ENCODE peak calls at places on chromosomes 2 and 18, in seven cellular contexts. W is mesothelial cell of epicardium, U is PC-3, N is body of pancreas, T is neural crest cell, G is astrocyte of the spinal cord, R is choroid plexus epithelial cell. D is an unnamed sample.

GRCh38 chr2:43425659-43426058 is 170.2 kb downstream of the THADA start:
- DNase-seq in W (no peak), U (no peak), N (no peak), T (no peak), G (no peak), R (no peak), D (no peak)

GRCh38 chr2:237447496-237447895 is 33.5 kb upstream of the COL6A3 start:
- DNase-seq in W (no peak), U (no peak), N (no peak), T (no peak), G (no peak), R (no peak), D (no peak)

GRCh38 chr2:233901884-233902283 is 15.3 kb upstream of the TRPM8 start:
- DNase-seq in W (no peak), U (no peak), N (no peak), T (no peak), G (no peak), R (no peak), D (no peak)

GRCh38 chr2:124380350-124380749 is 355.3 kb downstream of the CNTNAP5 start:
- DNase-seq in W (no peak), U (no peak), N (no peak), T (no peak), G (no peak), R (no peak), D (no peak)

GRCh38 chr18:68121308-68121707 is 593.6 kb downstream of the TMX3 start:
- DNase-seq in W (no peak), U (peak; percentile 79), N (no peak), T (no peak), G (no peak), R (no peak), D (no peak)

GRCh38 chr2:75488157-75488556 is 72.6 kb downstream of the EVA1A start:
- DNase-seq in W (no peak), U (no peak), N (no peak), T (no peak), G (no peak), R (no peak), D (no peak)

GRCh38 chr18:22230403-22231042 is 61.1 kb downstream of the GATA6 start:
- DNase-seq in W (no peak), U (peak; percentile 30), N (no peak), T (no peak), G (peak; percentile 84), R (peak; percentile 80), D (no peak)

GRCh38 chr2:164657129-164657528 is 35.8 kb upstream of the GRB14 start:
- DNase-seq in W (no peak), U (peak; percentile 61), N (no peak), T (no peak), G (peak; percentile 81), R (peak; percentile 51), D (no peak)

GRCh38 chr2:168929031-168929430 is 27.9 kb downstream of the G6PC2 start:
- DNase-seq in W (no peak), U (no peak), N (no peak), T (no peak), G (no peak), R (peak; percentile 27), D (no peak)

GRCh38 chr2:9235388-9236344 is 29.1 kb downstream of the ASAP2 start:
- DNase-seq in W (peak; percentile 58), U (no peak), N (no peak), T (no peak), G (peak; percentile 78), R (peak; percentile 67), D (no peak)

GRCh38 chr2:138504546-138505239 is 3.1 kb downstream of the SPOPL start:
- DNase-seq in W (no peak), U (no peak), N (no peak), T (no peak), G (no peak), R (no peak), D (no peak)

GRCh38 chr2:127558911-127559310 is 23.4 kb downstream of the MYO7B start:
- DNase-seq in W (no peak), U (no peak), N (no peak), T (no peak), G (no peak), R (no peak), D (no peak)

GRCh38 chr18:74921057-74921820 is 287.7 kb downstream of the PTGR3 start:
- DNase-seq in W (no peak), U (no peak), N (no peak), T (no peak), G (no peak), R (no peak), D (no peak)

GRCh38 chr2:61469424-61470121 is 1.3 kb downstream of the USP34 start:
- DNase-seq in W (no peak), U (peak; percentile 18), N (no peak), T (no peak), G (peak; percentile 55), R (peak; percentile 40), D (no peak)

GRCh38 chr18:644395-645004 is 13.0 kb upstream of the TYMS start:
- DNase-seq in W (no peak), U (peak; percentile 54), N (no peak), T (no peak), G (no peak), R (no peak), D (no peak)
- TF ChIP-seq CTCF in W (no peak), U (no peak), N (no peak), T (no peak), G (no peak), R (no peak), D (peak; percentile 19)

DNA sequence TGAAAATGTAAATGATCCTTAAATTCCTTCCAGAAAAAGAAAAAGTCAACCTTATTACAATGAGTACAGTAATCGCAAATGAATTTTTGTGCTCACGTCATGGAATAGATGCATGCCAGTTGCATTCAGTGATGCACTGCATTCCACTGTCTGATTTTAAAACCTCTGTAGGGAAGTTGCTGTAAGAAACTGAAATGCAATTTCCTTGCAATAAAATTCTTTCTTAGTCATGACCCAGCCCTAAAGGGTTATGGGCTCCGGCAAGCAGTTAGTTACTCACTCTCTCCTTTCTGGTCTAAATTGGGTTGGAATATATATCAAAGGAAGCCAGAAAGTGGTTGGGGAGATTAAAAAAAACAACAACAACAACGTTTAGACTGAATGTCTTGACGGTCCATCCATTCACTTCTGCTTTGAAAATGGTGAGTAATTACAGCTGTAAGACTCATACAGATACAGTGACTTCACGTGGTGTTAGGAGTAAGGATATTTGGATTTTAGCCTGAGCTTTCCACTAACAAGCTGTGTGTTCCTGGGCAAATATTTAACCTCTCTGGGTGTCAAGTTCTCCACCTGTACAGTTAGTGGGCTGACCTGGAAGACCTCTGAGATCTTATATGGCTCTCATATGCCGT is 8.6 kb upstream of the RND3 start:
- DNase-seq in W (no peak), U (peak; percentile 96), N (no peak), T (no peak), G (peak; percentile 95), R (peak; percentile 96), D (no peak)
- TF ChIP-seq CTCF in W (no peak), U (no peak), N (no peak), T (no peak), G (no peak), R (no peak), D (no peak)

GRCh38 chr2:65320042-65320711 is 92.5 kb downstream of the ACTR2 start:
- DNase-seq in W (no peak), U (peak; percentile 97), N (no peak), T (no peak), G (peak; percentile 92), R (peak; percentile 94), D (peak; percentile 80)
- TF ChIP-seq CTCF in W (no peak), U (peak; percentile 74), N (no peak), T (peak; percentile 30), G (peak; percentile 63), R (peak; percentile 78), D (peak; percentile 33)

GRCh38 chr2:212249451-212249850 is 289.2 kb downstream of the ERBB4 start:
- DNase-seq in W (no peak), U (peak; percentile 5), N (no peak), T (no peak), G (peak; percentile 38), R (peak; percentile 72), D (no peak)
- TF ChIP-seq CTCF in W (no peak), U (peak; percentile 60), N (no peak), T (no peak), G (peak; percentile 47), R (peak; percentile 77), D (peak; percentile 25)

GRCh38 chr18:48078448-48078847 is 148.0 kb upstream of the SMAD2 start:
- DNase-seq in W (no peak), U (no peak), N (no peak), T (no peak), G (no peak), R (no peak), D (no peak)
- TF ChIP-seq CTCF in W (no peak), U (no peak), N (no peak), T (no peak), G (no peak), R (no peak), D (no peak)

GRCh38 chr2:171451074-171451473 is 17.0 kb downstream of the DCAF17 start:
- DNase-seq in W (no peak), U (no peak), N (no peak), T (no peak), G (no peak), R (no peak), D (no peak)

DNA sequence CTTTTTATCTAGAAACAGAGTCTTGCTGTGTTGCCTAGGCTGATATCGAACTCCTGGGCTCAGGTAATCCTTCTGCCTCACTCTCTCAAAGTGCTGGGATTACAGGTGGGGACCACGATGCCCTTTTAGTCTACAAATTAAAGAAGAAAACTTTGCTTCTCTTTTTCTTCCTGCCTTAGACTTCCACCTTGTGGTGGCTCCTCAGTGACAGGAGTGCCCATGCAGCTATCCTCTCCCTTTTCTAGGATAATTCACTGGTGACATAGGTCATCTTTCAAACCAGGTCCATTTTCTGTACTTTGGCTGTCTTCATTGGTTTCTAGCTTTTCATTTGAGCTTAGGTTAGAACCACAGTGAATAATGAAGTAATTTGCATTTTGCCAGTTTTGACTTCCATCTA is 13.6 kb downstream of the DCAF17 start:
- DNase-seq in W (no peak), U (peak; percentile 25), N (no peak), T (no peak), G (no peak), R (no peak), D (no peak)
- TF ChIP-seq CTCF in W (no peak), U (peak; percentile 37), N (no peak), T (no peak), G (peak; percentile 14), R (peak; percentile 7), D (peak; percentile 17)

DNA sequence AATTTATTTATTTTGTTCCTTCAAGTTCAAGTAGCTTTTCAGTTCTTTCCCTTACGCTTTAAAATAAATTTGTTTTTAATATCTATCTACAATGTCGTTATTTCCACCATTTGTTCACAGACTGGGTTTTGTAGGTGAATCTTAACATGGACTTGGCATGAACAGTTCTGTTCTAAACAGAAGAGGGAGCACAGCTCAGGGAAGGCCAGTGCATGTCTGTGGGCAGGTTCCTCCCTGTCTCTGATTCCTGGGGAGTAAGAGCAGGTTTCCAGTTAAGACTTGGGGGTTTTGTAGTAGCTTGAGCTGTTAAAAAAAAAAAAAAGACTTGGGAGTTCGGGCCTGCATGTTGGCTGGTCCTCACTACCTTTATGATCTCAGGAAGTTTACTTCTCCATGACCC is 11.1 kb downstream of the TTL start:
- DNase-seq in W (no peak), U (peak; percentile 25), N (no peak), T (no peak), G (peak; percentile 35), R (peak; percentile 58), D (no peak)
- TF ChIP-seq CTCF in W (no peak), U (peak; percentile 32), N (no peak), T (no peak), G (peak; percentile 13), R (peak; percentile 52), D (no peak)

D was measured in Caco-2.